ENCODE peak calls at places on chromosomes 11 and 22, in seven cellular contexts. N, Z, R, T, P, K and F are unnamed samples.

GRCh38 chr11:827861-828167 is at the start of gene CRACR2B:
- DNase-seq in N (no peak), Z (no peak), R (no peak), T (no peak), P (no peak), K (no peak), F (peak)

GRCh38 chr22:47328550-47329243 is 566.2 kb downstream of the TBC1D22A start:
- DNase-seq in N (no peak), Z (peak), R (no peak), T (no peak), P (no peak), K (peak), F (no peak)

GRCh38 chr11:120363436-120363835 is 27.2 kb downstream of the ARHGEF12 start:
- DNase-seq in N (no peak), Z (no peak), R (no peak), T (no peak), P (no peak), K (no peak), F (no peak)

GRCh38 chr11:89433278-89433677 is 57.9 kb downstream of the NOX4 start:
- DNase-seq in N (no peak), Z (no peak), R (no peak), T (no peak), P (no peak), K (no peak), F (peak)

GRCh38 chr22:45424241-45424731 is 10.8 kb downstream of the RIBC2 start:
- DNase-seq in N (no peak), Z (no peak), R (no peak), T (no peak), P (no peak), K (no peak), F (no peak)

GRCh38 chr11:32395127-32395526 is 40.2 kb downstream of the WT1 start:
- DNase-seq in N (no peak), Z (no peak), R (no peak), T (no peak), P (no peak), K (no peak), F (no peak)

GRCh38 chr11:70297341-70297740 is 26.9 kb downstream of the PPFIA1 start:
- DNase-seq in N (no peak), Z (peak), R (peak), T (no peak), P (no peak), K (no peak), F (no peak)

GRCh38 chr11:14396289-14396688 is 37.3 kb upstream of the RRAS2 start:
- DNase-seq in N (no peak), Z (no peak), R (no peak), T (no peak), P (no peak), K (no peak), F (no peak)

GRCh38 chr22:48923909-48924475 is 903.7 kb downstream of the BRD1 start:
- DNase-seq in N (peak), Z (no peak), R (no peak), T (no peak), P (no peak), K (no peak), F (no peak)

GRCh38 chr22:20777420-20778177 is 3.7 kb downstream of the SERPIND1 start:
- DNase-seq in N (no peak), Z (peak), R (no peak), T (peak), P (peak), K (no peak), F (no peak)